ENCODE peak calls at places on chromosomes 3 and 15, in seven cellular contexts. N is IMR-90, M is mesenchymal stem cell, D is neuronal stem cell, S is H9, K is mesendoderm, Q is trophoblast cell. I is an unnamed sample.

GRCh38 chr3:28989646-28990089 is 291.2 kb upstream of the RBMS3 start:
- DNase-seq in Q (no peak), D (no peak), S (no peak), N (peak), M (peak), K (no peak), I (no peak)

GRCh38 chr3:142782616-142783015 is 58.8 kb downstream of the TRPC1 start:
- DNase-seq in M (no peak), D (no peak), S (no peak), N (no peak), Q (no peak), K (no peak), I (no peak)

GRCh38 chr15:85542895-85543331 is 162.5 kb downstream of the AKAP13 start:
- DNase-seq in M (no peak), K (no peak), D (no peak), Q (no peak), S (no peak), N (peak), I (no peak)

GRCh38 chr3:192684151-192684550 is 43.2 kb downstream of the FGF12 start:
- DNase-seq in Q (no peak), M (no peak), K (no peak), N (no peak), S (no peak), D (no peak), I (no peak)

GRCh38 chr3:126156468-126156867 is 23.9 kb downstream of the ALDH1L1 start:
- DNase-seq in N (no peak), S (no peak), D (no peak), M (no peak), K (peak), Q (no peak), I (peak)

GRCh38 chr3:191528589-191528988 is 67.6 kb downstream of the PYDC2 start:
- DNase-seq in K (no peak), D (no peak), S (no peak), Q (no peak), M (no peak), N (no peak), I (no peak)

GRCh38 chr3:98918586-98918985 is 17.1 kb upstream of the DCBLD2 start:
- DNase-seq in N (peak), K (no peak), Q (no peak), S (no peak), M (peak), D (no peak), I (no peak)

GRCh38 chr3:167350245-167350862 is 29.7 kb downstream of the ZBBX start:
- DNase-seq in M (peak), S (no peak), N (no peak), Q (peak), D (peak), K (peak), I (no peak)

GRCh38 chr3:62622553-62623174 is 249.3 kb upstream of the FEZF2 start:
- DNase-seq in N (peak), Q (peak), K (peak), D (peak), S (no peak), M (peak), I (no peak)

GRCh38 chr3:82474140-82474539 is 712.7 kb upstream of the GBE1 start:
- DNase-seq in S (no peak), M (no peak), Q (no peak), N (no peak), D (no peak), K (no peak), I (no peak)

GRCh38 chr3:141434255-141434654 is 52.6 kb upstream of the RASA2 start:
- DNase-seq in N (no peak), K (no peak), M (no peak), S (no peak), Q (no peak), D (no peak), I (no peak)

GRCh38 chr3:65356331-65357286 is 668.8 kb upstream of the ADAMTS9 start:
- DNase-seq in K (peak), D (no peak), N (no peak), M (peak), Q (peak), S (peak), I (no peak)

GRCh38 chr3:160435095-160435494 is 14.5 kb downstream of the TRIM59 start:
- DNase-seq in N (no peak), S (no peak), M (no peak), K (no peak), D (no peak), Q (no peak), I (no peak)

GRCh38 chr3:119279101-119279554 is 15.1 kb upstream of the ARHGAP31 start:
- DNase-seq in M (no peak), N (no peak), S (no peak), K (no peak), D (peak), Q (no peak), I (no peak)

GRCh38 chr3:11543141-11543947 is 100.4 kb downstream of the VGLL4 start:
- DNase-seq in N (no peak), D (no peak), Q (no peak), K (no peak), M (no peak), S (no peak), I (no peak)

GRCh38 chr3:125512135-125512920 is 7.7 kb downstream of the SNX4 start:
- DNase-seq in M (peak), D (no peak), K (no peak), S (no peak), Q (peak), N (peak), I (no peak)

GRCh38 chr3:186929676-186930075 is 650 bp upstream of the ST6GAL1 start:
- DNase-seq in D (no peak), M (no peak), S (no peak), Q (no peak), N (no peak), K (no peak), I (no peak)

GRCh38 chr3:53084310-53085001 is 38.6 kb upstream of the SFMBT1 start:
- DNase-seq in M (no peak), D (no peak), S (no peak), Q (no peak), N (no peak), K (no peak), I (no peak)

GRCh38 chr15:63476229-63476632 is 28.2 kb upstream of the USP3 start:
- DNase-seq in Q (peak), K (peak), M (peak), D (no peak), N (peak), S (no peak), I (no peak)

GRCh38 chr3:113533534-113533892 is 1.2 kb downstream of the SIDT1 start:
- DNase-seq in M (no peak), N (no peak), S (no peak), Q (no peak), D (no peak), K (no peak), I (no peak)

GRCh38 chr3:31980530-31981205 is 394 bp downstream of the OSBPL10 start:
- DNase-seq in K (peak), N (peak), M (peak), S (peak), Q (peak), D (peak), I (peak)

GRCh38 chr15:82856397-82857170 is 47.2 kb downstream of the WHAMM start:
- DNase-seq in D (no peak), S (no peak), Q (no peak), M (no peak), K (no peak), N (no peak), I (no peak)

GRCh38 chr3:139287557-139287956 is 56.3 kb upstream of the MRPS22 start:
- DNase-seq in Q (no peak), N (no peak), D (no peak), S (no peak), M (no peak), K (no peak), I (no peak)

GRCh38 chr15:44222478-44222877 is 27.4 kb upstream of the FRMD5 start:
- DNase-seq in D (no peak), K (no peak), Q (no peak), S (no peak), M (no peak), N (peak), I (no peak)

GRCh38 chr3:50664959-50665602 is 9.6 kb upstream of the DOCK3 start:
- DNase-seq in Q (no peak), D (no peak), N (no peak), M (no peak), S (no peak), K (no peak), I (no peak)

GRCh38 chr15:44087578-44088190 is 107.4 kb downstream of the FRMD5 start:
- DNase-seq in Q (no peak), K (peak), D (no peak), M (peak), S (no peak), N (peak), I (no peak)

GRCh38 chr15:43204016-43204901 is 16.6 kb downstream of the EPB42 start:
- DNase-seq in S (peak), D (no peak), M (peak), Q (peak), N (peak), K (peak), I (peak)

GRCh38 chr3:10551821-10552630 is 46.6 kb upstream of the ATP2B2 start:
- DNase-seq in K (no peak), S (peak), N (peak), M (no peak), Q (no peak), D (no peak), I (peak)

GRCh38 chr3:15812183-15812582 is 14.4 kb upstream of the ANKRD28 start:
- DNase-seq in Q (no peak), K (peak), S (no peak), D (no peak), N (peak), M (peak), I (no peak)

GRCh38 chr3:40387001-40387894 is at the start of gene ENTPD3:
- DNase-seq in K (peak), S (peak), D (peak), M (peak), Q (peak), N (no peak), I (peak)

GRCh38 chr3:100489118-100489517 is 3.3 kb upstream of the TMEM45A start:
- DNase-seq in N (no peak), Q (no peak), M (no peak), D (no peak), K (no peak), S (no peak), I (no peak)

GRCh38 chr15:90642464-90643300 is 74.5 kb upstream of the BLM start:
- DNase-seq in D (no peak), Q (no peak), K (peak), S (no peak), M (no peak), N (no peak), I (no peak)

GRCh38 chr3:69451594-69451993 is 65.7 kb upstream of the FRMD4B start:
- DNase-seq in Q (no peak), K (no peak), N (no peak), S (no peak), D (no peak), M (no peak), I (no peak)

DNA sequence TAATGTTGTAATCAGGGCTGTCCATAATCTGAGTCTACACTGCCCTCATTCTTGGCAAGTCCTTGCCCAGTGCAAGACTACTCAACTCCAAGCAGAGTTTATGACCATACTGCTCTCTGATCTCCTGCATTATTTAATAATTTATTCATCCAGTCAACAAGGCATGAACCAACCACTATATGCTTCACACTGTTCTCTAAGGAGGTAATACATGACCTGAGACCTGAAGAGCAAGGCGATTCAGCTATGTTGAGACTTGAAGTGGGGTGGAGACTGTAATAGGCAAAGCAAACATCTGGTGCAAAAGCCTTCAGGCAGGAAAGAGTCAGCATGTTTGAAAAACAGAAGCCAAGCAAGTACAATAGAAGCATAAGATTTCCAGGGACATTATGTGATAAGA is 1362.8 kb downstream of the ROBO2 start:
- DNase-seq in D (no peak), M (no peak), Q (no peak), S (no peak), N (no peak), K (no peak), I (no peak)
- H4K8ac ChIP-seq in D (no peak), M (no peak), Q (no peak), S (no peak), N (no peak), K (no peak), I (no peak)

GRCh38 chr3:64176461-64176996 is 48.7 kb downstream of the PRICKLE2 start:
- DNase-seq in D (no peak), S (no peak), N (peak), Q (peak), M (peak), K (no peak), I (no peak)

GRCh38 chr3:64184621-64185020 is 40.6 kb downstream of the PRICKLE2 start:
- DNase-seq in N (peak), Q (no peak), S (no peak), D (no peak), K (no peak), M (peak), I (no peak)

GRCh38 chr3:64179249-64179648 is 46.0 kb downstream of the PRICKLE2 start:
- DNase-seq in D (no peak), K (no peak), M (peak), S (no peak), N (no peak), Q (no peak), I (no peak)

GRCh38 chr3:64178419-64178818 is 46.8 kb downstream of the PRICKLE2 start:
- DNase-seq in N (no peak), D (no peak), Q (no peak), M (no peak), S (no peak), K (no peak), I (no peak)

GRCh38 chr3:64179860-64180259 is 45.4 kb downstream of the PRICKLE2 start:
- DNase-seq in D (no peak), K (no peak), N (peak), Q (no peak), M (peak), S (no peak), I (no peak)
- H4K8ac ChIP-seq in D (no peak), K (no peak), N (peak), Q (no peak), M (no peak), S (no peak), I (no peak)

GRCh38 chr15:32030795-32031194 is 480 bp downstream of the CHRNA7 start:
- DNase-seq in K (peak), N (no peak), Q (no peak), S (peak), M (no peak), D (no peak), I (no peak)

GRCh38 chr15:32033186-32033890 is 3.0 kb downstream of the CHRNA7 start:
- DNase-seq in D (no peak), K (no peak), Q (no peak), M (no peak), N (no peak), S (no peak), I (no peak)

GRCh38 chr15:32029862-32030781 is at the start of gene CHRNA7:
- DNase-seq in N (peak), Q (no peak), K (peak), M (peak), S (peak), D (peak), I (no peak)

GRCh38 chr15:32029409-32029861 is 880 bp upstream of the CHRNA7 start:
- DNase-seq in N (no peak), M (no peak), S (peak), K (peak), Q (no peak), D (peak), I (no peak)

DNA sequence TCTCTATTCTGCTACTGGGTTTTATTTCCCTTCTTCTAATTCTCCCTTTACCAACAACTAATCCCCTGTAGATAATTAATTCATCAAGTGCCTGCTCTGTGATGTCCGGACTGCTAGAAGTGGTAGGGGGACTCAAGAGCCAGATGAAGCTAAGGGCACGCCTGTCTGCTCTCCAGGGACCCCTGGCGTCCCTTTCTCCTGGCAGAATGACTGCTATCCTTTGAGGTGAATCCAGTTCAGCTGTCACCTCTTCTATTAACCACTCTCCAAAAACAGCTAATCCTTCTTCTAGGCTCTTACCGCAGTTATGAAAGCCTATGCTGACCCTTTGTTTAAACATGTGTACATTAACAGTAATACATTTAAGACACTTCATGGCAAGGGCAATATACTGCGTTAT is 1.4 kb upstream of the CHRNA7 start:
- DNase-seq in M (no peak), D (peak), K (peak), N (no peak), S (peak), Q (no peak), I (no peak)
- H4K8ac ChIP-seq in M (no peak), D (no peak), K (no peak), N (no peak), S (no peak), Q (no peak), I (no peak)

DNA sequence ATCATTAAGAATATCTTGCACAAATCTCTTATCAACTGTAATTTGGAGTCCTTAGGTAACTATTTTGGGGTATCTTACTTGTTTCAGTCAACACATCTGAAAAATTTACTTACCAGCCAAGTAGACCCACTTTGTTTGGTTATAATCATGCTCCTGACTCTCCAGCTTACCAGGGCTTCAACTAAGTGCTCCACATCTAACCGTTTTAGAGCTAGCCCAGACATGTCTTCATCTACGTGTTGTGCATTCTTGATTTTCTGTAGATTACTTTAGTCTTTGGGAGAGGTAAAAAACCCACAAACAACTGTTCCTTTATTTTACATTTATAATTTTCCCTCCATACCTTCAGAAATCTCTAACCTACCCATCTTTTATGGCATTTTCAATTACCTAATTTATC is 17.2 kb downstream of the EAF2 start:
- DNase-seq in Q (no peak), D (no peak), M (no peak), K (no peak), S (no peak), N (no peak), I (no peak)
- H4K8ac ChIP-seq in Q (no peak), D (no peak), M (no peak), K (no peak), S (no peak), N (no peak), I (no peak)

GRCh38 chr3:188139466-188139865 is 14.5 kb upstream of the LPP start:
- DNase-seq in D (no peak), M (peak), N (no peak), S (no peak), Q (no peak), K (no peak), I (no peak)
- H4K8ac ChIP-seq in D (no peak), M (no peak), N (no peak), S (no peak), Q (no peak), K (no peak), I (no peak)

GRCh38 chr15:25936004-25936403 is 72.9 kb upstream of the ATP10A start:
- DNase-seq in D (no peak), S (no peak), K (no peak), N (peak), M (no peak), Q (peak), I (no peak)

GRCh38 chr15:25930931-25931330 is 67.8 kb upstream of the ATP10A start:
- DNase-seq in Q (peak), K (no peak), S (no peak), N (no peak), M (no peak), D (no peak), I (no peak)

GRCh38 chr15:25937796-25938195 is 74.7 kb upstream of the ATP10A start:
- DNase-seq in N (no peak), K (no peak), M (no peak), S (no peak), D (no peak), Q (no peak), I (no peak)

GRCh38 chr15:25933456-25934158 is 70.5 kb upstream of the ATP10A start:
- DNase-seq in N (peak), D (peak), S (peak), Q (peak), M (peak), K (peak), I (peak)

DNA sequence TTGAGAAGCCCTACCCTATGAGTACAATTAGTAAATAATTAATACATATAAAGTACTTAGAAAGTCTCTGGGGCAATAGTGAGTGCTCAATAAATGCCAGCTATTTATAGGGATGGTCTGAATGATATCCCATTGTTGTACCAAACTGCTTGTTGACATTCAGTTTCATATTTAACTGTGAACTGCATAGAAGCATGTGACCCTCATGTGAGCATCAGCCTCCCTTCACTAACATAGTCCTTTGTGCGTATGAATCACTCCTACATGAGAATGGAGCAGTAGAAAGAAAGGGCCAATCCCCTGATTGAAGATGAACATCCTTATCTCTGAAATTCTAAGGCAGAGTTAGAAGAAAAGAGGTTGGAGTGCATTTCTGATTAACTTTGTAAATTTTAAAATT is 68.7 kb upstream of the ATP10A start:
- DNase-seq in D (no peak), K (no peak), M (no peak), S (no peak), Q (no peak), N (peak), I (no peak)
- H4K8ac ChIP-seq in D (no peak), K (no peak), M (no peak), S (no peak), Q (no peak), N (no peak), I (no peak)

GRCh38 chr3:144953959-144954358 is 982.3 kb downstream of the DIPK2A start:
- DNase-seq in N (no peak), S (no peak), M (no peak), Q (no peak), K (peak), D (no peak), I (no peak)
- H4K8ac ChIP-seq in N (no peak), S (no peak), M (no peak), Q (no peak), K (no peak), D (no peak), I (no peak)

I was measured in H1.